ENCODE peak calls at places on chromosomes 12 and 14, in nine cellular contexts. Y is AG10803; Z is psoas muscle; O is heart right ventricle; L is CD8-positive, alpha-beta memory T cell; W is mucosa of descending colon; X is endodermal cell; S is prostate gland; Q is AG04450. U is an unnamed sample.

GRCh38 chr14:79856357-79856756 is 354.9 kb downstream of the DIO2 start:
- DNase-seq in O (no peak), W (no peak), X (no peak), Z (no peak), Y (peak), L (no peak), S (no peak), Q (no peak), U (peak)

GRCh38 chr12:24582954-24583601 is 365.8 kb downstream of the BCAT1 start:
- DNase-seq in S (no peak), Q (no peak), X (no peak), Z (no peak), Y (no peak), O (no peak), L (no peak), W (no peak), U (no peak)

GRCh38 chr12:96399081-96399918 is 939 bp downstream of the CDK17 start:
- DNase-seq in S (peak), X (peak), Y (peak), Z (peak), W (peak), O (peak), L (peak), Q (no peak), U (peak)

GRCh38 chr14:91115986-91116385 is 2.1 kb downstream of the DGLUCY start:
- DNase-seq in Y (no peak), S (no peak), Z (no peak), X (no peak), Q (no peak), L (no peak), W (no peak), O (no peak), U (no peak)

GRCh38 chr12:66803972-66804371 is 125.1 kb upstream of the GRIP1 start:
- DNase-seq in S (no peak), Q (no peak), Y (no peak), W (no peak), O (no peak), L (no peak), X (no peak), Z (no peak), U (no peak)

GRCh38 chr12:131561891-131562684 is 148.8 kb upstream of the SFSWAP start:
- DNase-seq in Z (no peak), W (no peak), X (no peak), O (no peak), S (no peak), L (no peak), Q (no peak), Y (no peak), U (no peak)

GRCh38 chr12:124709722-124710656 is 142.6 kb upstream of the NCOR2 start:
- DNase-seq in X (no peak), O (no peak), Q (peak), Z (no peak), L (no peak), S (no peak), W (no peak), Y (peak), U (peak)

GRCh38 chr12:41967668-41968649 is 176.7 kb downstream of the GXYLT1 start:
- DNase-seq in S (no peak), O (no peak), Z (no peak), W (no peak), Q (no peak), L (no peak), X (peak), Y (no peak), U (no peak)

GRCh38 chr14:99320105-99320572 is 48.1 kb upstream of the BCL11B start:
- DNase-seq in O (no peak), W (peak), X (peak), S (no peak), L (peak), Q (no peak), Y (peak), Z (no peak), U (peak)

GRCh38 chr12:14810953-14811483 is 3.0 kb downstream of the SMCO3 start:
- DNase-seq in S (peak), X (peak), Z (no peak), W (no peak), O (no peak), Q (no peak), Y (no peak), L (no peak), U (peak)

GRCh38 chr12:106900554-106900953 is 55.2 kb upstream of the TMEM263 start:
- DNase-seq in Y (no peak), Z (no peak), O (no peak), S (no peak), Q (no peak), L (no peak), X (peak), W (no peak), U (no peak)

GRCh38 chr12:47078086-47078395 is 1.4 kb upstream of the PCED1B start:
- DNase-seq in O (no peak), Q (no peak), S (no peak), X (no peak), Y (no peak), Z (no peak), L (no peak), W (no peak), U (no peak)
- H3K4me3 ChIP-seq in O (no peak), Q (peak), S (no peak), X (peak), Y (peak), Z (peak), L (peak), W (no peak), U (peak)

GRCh38 chr12:30796891-30797371 is 42.2 kb upstream of the CAPRIN2 start:
- DNase-seq in X (peak), Q (no peak), Z (no peak), O (no peak), W (no peak), L (no peak), Y (peak), S (no peak), U (peak)
- H3K4me3 ChIP-seq in X (peak), Q (peak), Z (peak), O (peak), W (no peak), L (no peak), Y (peak), S (peak), U (peak)

DNA sequence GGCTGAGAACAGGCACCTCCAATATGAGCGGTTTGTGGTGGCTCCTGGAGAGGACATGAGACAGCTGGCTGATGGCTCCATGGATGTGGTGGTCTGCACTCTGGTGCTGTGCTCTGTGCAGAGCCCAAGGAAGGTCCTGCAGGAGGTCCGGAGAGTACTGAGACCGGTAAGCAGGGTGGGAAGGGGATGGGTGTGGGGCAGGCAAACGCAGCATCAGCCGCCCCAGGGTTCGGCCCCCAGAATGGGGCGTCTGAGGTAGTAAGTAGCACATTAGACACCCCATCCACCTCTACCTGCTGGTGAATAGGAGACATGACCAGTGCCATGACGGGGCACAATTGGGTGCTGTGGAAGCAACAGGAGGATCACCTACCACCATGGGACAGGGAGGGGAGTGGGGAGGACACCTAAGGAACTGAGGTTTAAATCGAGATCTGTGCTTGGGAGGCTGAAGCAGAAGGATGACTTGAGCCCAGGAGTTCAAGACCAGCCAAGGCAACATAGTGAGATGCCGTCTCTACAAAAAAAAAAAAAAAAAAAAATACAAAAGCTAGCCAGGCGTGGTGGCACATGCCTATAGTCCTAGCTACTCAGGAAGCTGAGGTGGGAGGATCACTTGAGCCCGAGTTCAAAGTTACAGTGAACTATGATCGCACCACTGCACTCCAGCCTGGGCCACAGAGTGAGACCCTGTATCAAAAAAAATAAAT is 25.5 kb downstream of the ITGA7 start:
- DNase-seq in L (no peak), Z (no peak), W (no peak), S (no peak), Y (no peak), Q (no peak), O (no peak), X (no peak), U (no peak)
- H3K4me3 ChIP-seq in L (no peak), Z (peak), W (no peak), S (no peak), Y (no peak), Q (no peak), O (peak), X (peak), U (peak)

DNA sequence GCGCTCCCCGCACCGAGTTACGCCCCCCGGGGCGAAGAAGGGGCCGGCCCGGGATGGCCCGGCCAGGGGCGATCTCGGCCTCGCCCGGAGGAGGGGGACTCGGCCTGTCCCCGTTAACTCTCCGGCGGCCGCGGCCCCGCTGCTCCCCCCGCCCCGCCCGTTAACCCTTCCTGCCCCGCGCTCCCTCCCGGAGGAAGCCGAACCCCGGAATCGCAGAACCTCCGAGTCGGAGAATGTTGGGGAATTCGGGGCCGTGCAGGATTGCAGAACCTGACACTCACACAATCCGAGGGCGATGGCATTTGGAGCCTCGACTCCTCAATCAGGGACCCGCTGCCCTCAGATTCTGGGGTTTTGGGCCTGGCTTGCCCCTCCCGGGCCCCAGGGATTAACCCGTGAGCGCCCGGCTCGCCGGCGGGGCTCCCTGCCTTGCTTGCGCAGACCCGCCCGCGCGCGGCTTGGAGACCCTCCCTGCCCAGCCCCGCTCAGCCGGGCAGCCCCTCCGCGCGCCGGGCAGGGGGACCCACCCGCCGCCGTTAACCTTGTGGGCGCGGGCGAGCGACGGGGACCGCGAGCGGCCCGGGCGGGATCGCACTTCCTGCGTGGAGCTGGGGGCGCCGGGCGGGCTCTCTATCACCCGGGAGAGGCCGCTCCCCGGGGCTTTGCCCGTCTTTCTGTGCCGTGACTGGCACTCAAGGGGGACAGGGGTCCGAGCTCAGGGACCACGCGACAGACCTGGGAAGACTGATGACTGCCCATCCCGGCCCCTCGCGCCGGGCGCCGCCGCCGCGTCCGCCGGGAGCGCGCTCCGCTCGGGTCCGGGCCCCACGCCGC is 18.8 kb downstream of the BEGAIN start:
- DNase-seq in Y (no peak), L (no peak), Z (no peak), X (peak), Q (no peak), O (no peak), S (no peak), W (no peak), U (no peak)
- H3K4me3 ChIP-seq in Y (no peak), L (no peak), Z (peak), X (peak), Q (no peak), O (peak), S (peak), W (no peak), U (no peak)

GRCh38 chr12:114397978-114398881 is 7.7 kb downstream of the TBX5 start:
- DNase-seq in S (no peak), W (no peak), O (no peak), Q (no peak), Y (no peak), L (no peak), X (peak), Z (no peak), U (no peak)
- H3K4me3 ChIP-seq in S (no peak), W (no peak), O (no peak), Q (peak), Y (no peak), L (no peak), X (no peak), Z (no peak), U (no peak)

U was measured in cardiac fibroblast.